ENCODE peak calls at places on chromosome 21, in eight cellular contexts. F is AG08395; W is naive thymus-derived CD4-positive, alpha-beta T cell; O is activated naive CD8-positive, alpha-beta T cell treated with anti-CD3 and anti-CD28 coated beads, Interleukin-2, amount 50 U/mL, for 24 hours; P is stromal cell of bone marrow; M is stimulated activated CD8-positive, alpha-beta memory T cell treated with anti-CD3 and anti-CD28 coated beads, Interleukin-15, amount 100 ng/mL, for 1 hour; K is colonic mucosa; A is COR-L47. G is an unnamed sample.

GRCh38 chr21:44931501-44932365 is 8.1 kb upstream of the SLX9 start:
- DNase-seq in F (no peak), W (no peak), O (no peak), P (no peak), M (no peak), K (no peak), A (no peak), G (no peak)

GRCh38 chr21:43805275-43805800 is 16.0 kb downstream of the RRP1 start:
- DNase-seq in F (no peak), W (no peak), O (no peak), P (no peak), M (no peak), K (no peak), A (no peak), G (peak; percentile 89)

GRCh38 chr21:32096411-32096810 is 182.4 kb downstream of the MIS18A start:
- DNase-seq in F (peak; percentile 13), W (no peak), O (peak; percentile 2), P (no peak), M (no peak), K (no peak), A (peak; percentile 16), G (no peak)

GRCh38 chr21:19489930-19490329 is 1086.3 kb upstream of the TMPRSS15 start:
- DNase-seq in F (no peak), W (no peak), O (no peak), P (no peak), M (no peak), K (no peak), A (no peak), G (no peak)

GRCh38 chr21:17414766-17415165 is 98.1 kb upstream of the CXADR start:
- DNase-seq in F (no peak), W (no peak), O (no peak), P (no peak), M (no peak), K (no peak), A (no peak), G (no peak)

GRCh38 chr21:15908187-15908586 is 178.4 kb downstream of the USP25 start:
- DNase-seq in F (no peak), W (no peak), O (no peak), P (no peak), M (no peak), K (no peak), A (no peak), G (no peak)

GRCh38 chr21:38129711-38130110 is 127.1 kb upstream of the KCNJ15 start:
- DNase-seq in F (no peak), W (no peak), O (no peak), P (no peak), M (no peak), K (no peak), A (peak; percentile 70), G (no peak)

GRCh38 chr21:26966978-26967913 is at the start of gene ADAMTS5:
- DNase-seq in F (peak; percentile 81), W (no peak), O (no peak), P (peak; percentile 67), M (no peak), K (peak; percentile 28), A (peak; percentile 26), G (no peak)

GRCh38 chr21:39799178-39799577 is 54.2 kb downstream of the IGSF5 start:
- DNase-seq in F (no peak), W (no peak), O (no peak), P (no peak), M (no peak), K (no peak), A (no peak), G (no peak)

GRCh38 chr21:39014751-39015150 is 168.5 kb downstream of the PSMG1 start:
- DNase-seq in F (peak; percentile 88), W (no peak), O (no peak), P (peak; percentile 87), M (no peak), K (no peak), A (no peak), G (no peak)

GRCh38 chr21:40901690-40902089 is 54.7 kb upstream of the DSCAM start:
- DNase-seq in F (no peak), W (no peak), O (no peak), P (no peak), M (no peak), K (no peak), A (peak; percentile 34), G (no peak)

GRCh38 chr21:36699026-36699545 is at the start of gene SIM2:
- DNase-seq in F (no peak), W (no peak), O (no peak), P (no peak), M (no peak), K (no peak), A (peak; percentile 38), G (no peak)

GRCh38 chr21:46317710-46318463 is 5.8 kb downstream of the C21orf58 start:
- DNase-seq in F (no peak), W (no peak), O (no peak), P (no peak), M (no peak), K (peak; percentile 56), A (peak; percentile 96), G (no peak)

GRCh38 chr21:45599146-45599581 is 44.4 kb upstream of the PCBP3 start:
- DNase-seq in F (no peak), W (no peak), O (no peak), P (no peak), M (no peak), K (no peak), A (no peak), G (no peak)

GRCh38 chr21:16535100-16535418 is 805.3 kb downstream of the USP25 start:
- DNase-seq in F (peak; percentile 51), W (no peak), O (no peak), P (peak; percentile 77), M (no peak), K (no peak), A (peak; percentile 77), G (no peak)

GRCh38 chr21:39114871-39115658 is 68.2 kb downstream of the PSMG1 start:
- DNase-seq in F (peak; percentile 47), W (no peak), O (no peak), P (no peak), M (no peak), K (no peak), A (no peak), G (no peak)

GRCh38 chr21:28160378-28160777 is 832.3 kb downstream of the LTN1 start:
- DNase-seq in F (no peak), W (no peak), O (no peak), P (no peak), M (no peak), K (no peak), A (no peak), G (no peak)

GRCh38 chr21:30482130-30482529 is 2.0 kb upstream of the KRTAP19-1 start:
- DNase-seq in F (no peak), W (no peak), O (no peak), P (no peak), M (no peak), K (no peak), A (no peak), G (no peak)

GRCh38 chr21:42234026-42234425 is 15.1 kb downstream of the ABCG1 start:
- DNase-seq in F (no peak), W (no peak), O (no peak), P (no peak), M (no peak), K (no peak), A (no peak), G (no peak)

GRCh38 chr21:16116798-16117197 is 387.0 kb downstream of the USP25 start:
- DNase-seq in F (no peak), W (no peak), O (no peak), P (no peak), M (no peak), K (no peak), A (no peak), G (no peak)

GRCh38 chr21:42365770-42366169 is 565 bp downstream of the TFF1 start:
- DNase-seq in F (no peak), W (no peak), O (no peak), P (no peak), M (no peak), K (no peak), A (no peak), G (no peak)

GRCh38 chr21:34582506-34583150 is 32.3 kb downstream of the RCAN1 start:
- DNase-seq in F (peak; percentile 77), W (no peak), O (no peak), P (peak; percentile 47), M (no peak), K (peak; percentile 29), A (no peak), G (peak; percentile 10)